ENCODE peak calls at places on chromosomes 16 and 17, in four cellular contexts. S, K, A and Z are unnamed samples. For H3K4me1, the result is how much of the 10 kb centered on the place peaks cover.

GRCh38 chr17:64607862-64608565 is 54.1 kb downstream of the SMURF2 start:
- DNase-seq in S (no peak), K (no peak), A (no peak), Z (no peak)

GRCh38 chr16:50802000-50802399 is 60.1 kb downstream of the CYLD start:
- DNase-seq in S (no peak), K (peak), A (no peak), Z (no peak)

GRCh38 chr17:51322390-51323029 is 62.2 kb downstream of the UTP18 start:
- DNase-seq in S (no peak), K (no peak), A (no peak), Z (no peak)

GRCh38 chr17:14303343-14304221 is 2.7 kb downstream of the HS3ST3B1 start:
- DNase-seq in S (no peak), K (peak), A (no peak), Z (no peak)

GRCh38 chr16:78122774-78123315 is 23.4 kb downstream of the WWOX start:
- DNase-seq in S (no peak), K (peak), A (no peak), Z (no peak)

GRCh38 chr16:50460538-50461399 is 87.4 kb upstream of the NKD1 start:
- DNase-seq in S (no peak), K (no peak), A (peak), Z (no peak)

GRCh38 chr16:58025351-58026138 is at the start of gene MMP15:
- DNase-seq in S (peak), K (peak), A (no peak), Z (peak)

GRCh38 chr16:58306327-58306726 is 11.5 kb upstream of the PRSS54 start:
- DNase-seq in S (no peak), K (peak), A (no peak), Z (no peak)

GRCh38 chr16:50609049-50609832 is 61.0 kb downstream of the NKD1 start:
- DNase-seq in S (no peak), K (no peak), A (no peak), Z (no peak)

GRCh38 chr17:74150428-74151025 is 53.0 kb upstream of the RPL38 start:
- DNase-seq in S (no peak), K (no peak), A (peak), Z (no peak)

GRCh38 chr16:50309527-50310307 is 43.4 kb downstream of the ADCY7 start:
- DNase-seq in S (no peak), K (no peak), A (no peak), Z (no peak)

GRCh38 chr16:82156761-82157654 is 13.0 kb downstream of the MPHOSPH6 start:
- DNase-seq in S (no peak), K (peak), A (no peak), Z (no peak)

GRCh38 chr16:19168173-19169080 is at the start of gene SYT17:
- DNase-seq in S (peak), K (no peak), A (no peak), Z (peak)

GRCh38 chr17:71666047-71666446 is 454.8 kb upstream of the SOX9 start:
- DNase-seq in S (no peak), K (no peak), A (no peak), Z (no peak)

GRCh38 chr17:75849724-75850123 is 5.4 kb downstream of the WBP2 start:
- DNase-seq in S (no peak), K (no peak), A (no peak), Z (no peak)

GRCh38 chr17:72931635-72932034 is 160.9 kb downstream of the SLC39A11 start:
- DNase-seq in S (no peak), K (no peak), A (no peak), Z (no peak)

GRCh38 chr17:80704381-80704819 is 159.8 kb downstream of the RPTOR start:
- DNase-seq in S (no peak), K (peak), A (no peak), Z (no peak)
- H3K4me1 ChIP-seq in S (under half), K (under half), A (under half), Z (under half)

GRCh38 chr17:43517615-43518386 is 28.3 kb downstream of the ETV4 start:
- DNase-seq in S (no peak), K (peak), A (no peak), Z (no peak)
- H3K27ac ChIP-seq in S (no peak), K (no peak), A (no peak), Z (peak)

GRCh38 chr16:68100504-68100903 is 15.3 kb downstream of the NFATC3 start:
- DNase-seq in S (no peak), K (no peak), A (no peak), Z (no peak)

GRCh38 chr16:68094614-68094934 is 9.4 kb downstream of the NFATC3 start:
- DNase-seq in S (no peak), K (no peak), A (no peak), Z (no peak)

GRCh38 chr16:68097088-68097487 is 11.9 kb downstream of the NFATC3 start:
- DNase-seq in S (no peak), K (no peak), A (no peak), Z (no peak)

GRCh38 chr16:68096491-68096890 is 11.3 kb downstream of the NFATC3 start:
- DNase-seq in S (no peak), K (no peak), A (no peak), Z (no peak)

GRCh38 chr16:68097895-68098294 is 12.7 kb downstream of the NFATC3 start:
- DNase-seq in S (no peak), K (no peak), A (no peak), Z (no peak)
- TF ChIP-seq CTCF in S (no peak), K (no peak), A (no peak), Z (no peak)

GRCh38 chr17:20226814-20227482 is 217.8 kb downstream of the SPECC1 start:
- DNase-seq in S (peak), K (peak), A (no peak), Z (peak)
- H3K4me1 ChIP-seq in S (under half), K (under half), A (under half), Z (under half)

DNA sequence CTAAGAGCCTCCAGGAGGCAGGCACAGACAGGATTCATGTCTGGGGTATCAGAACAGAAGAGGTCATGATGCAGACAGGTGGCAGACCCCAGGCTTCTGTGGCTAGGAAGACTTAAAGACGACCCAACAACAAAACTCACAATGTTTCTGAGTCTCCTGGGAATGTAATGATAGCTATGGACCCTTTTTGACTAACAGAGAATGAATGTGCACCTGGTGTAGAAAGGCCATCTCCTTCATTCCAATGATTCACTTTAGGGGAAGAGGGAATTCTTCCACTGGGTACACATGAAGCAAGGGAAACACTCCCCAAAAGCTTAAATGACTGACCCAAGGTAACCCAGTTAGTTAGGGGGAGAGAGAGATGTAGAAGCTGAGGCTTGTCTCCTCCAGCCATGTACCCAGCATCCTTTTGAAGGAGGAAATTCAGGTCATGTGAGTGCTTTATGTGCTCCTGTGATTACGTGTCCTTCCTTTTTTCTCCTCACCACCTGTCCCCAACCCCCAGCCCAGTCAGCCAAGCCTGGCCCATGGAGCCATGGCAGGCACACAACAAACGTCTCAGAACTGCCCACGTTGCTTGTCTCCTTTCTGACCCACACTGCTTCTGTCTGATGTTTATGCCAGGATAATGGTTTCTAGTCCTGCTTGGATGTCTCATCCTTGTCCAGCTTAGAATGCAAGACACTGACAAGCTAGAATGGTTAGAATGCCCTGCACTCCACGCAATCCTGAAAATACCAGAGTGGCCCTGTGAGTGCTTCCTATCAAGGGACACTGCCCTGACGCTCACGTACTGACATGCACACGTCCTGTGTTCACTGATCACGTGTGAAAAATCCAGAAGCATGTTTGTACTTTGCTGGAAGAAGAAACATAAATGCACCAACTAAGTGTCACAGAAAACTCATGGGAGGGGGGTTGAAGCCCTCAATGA is 156.4 kb downstream of the ZFHX3 start:
- DNase-seq in S (no peak), K (no peak), A (no peak), Z (no peak)
- H3K27ac ChIP-seq in S (no peak), K (no peak), A (no peak), Z (no peak)

GRCh38 chr17:79974786-79975497 is 60.7 kb downstream of the TBC1D16 start:
- DNase-seq in S (no peak), K (no peak), A (peak), Z (no peak)
- TF ChIP-seq CTCF in S (no peak), K (no peak), A (no peak), Z (peak)